ENCODE peak calls at places on chromosomes 5 and 9, in six cellular contexts. A is HCT116, R is left ventricle myocardium inferior, W is transverse colon, F is A549, G is GM23338. Z is an unnamed sample.

GRCh38 chr9:4741365-4742031 is 496 bp upstream of the AK3 start:
- DNase-seq in A (no peak), R (peak; percentile 47), W (peak; percentile 55), F (no peak), G (peak; percentile 66), Z (peak; percentile 54)

GRCh38 chr5:164370841-164371240 is 865.4 kb downstream of the MAT2B start:
- DNase-seq in A (no peak), R (no peak), W (no peak), F (no peak), G (no peak), Z (no peak)

GRCh38 chr9:134562146-134562753 is 79.4 kb upstream of the COL5A1 start:
- DNase-seq in A (no peak), R (no peak), W (no peak), F (no peak), G (no peak), Z (no peak)

GRCh38 chr9:110337727-110338522 is at the start of gene TXNDC8:
- DNase-seq in A (no peak), R (no peak), W (no peak), F (no peak), G (no peak), Z (no peak)

GRCh38 chr5:62260510-62260909 is 45.5 kb upstream of the KIF2A start:
- DNase-seq in A (no peak), R (no peak), W (no peak), F (no peak), G (no peak), Z (no peak)

GRCh38 chr5:110063640-110064592 is 374.2 kb downstream of the MAN2A1 start:
- DNase-seq in A (no peak), R (no peak), W (no peak), F (no peak), G (no peak), Z (peak; percentile 9)

GRCh38 chr9:33101104-33101951 is 24.9 kb upstream of the SMU1 start:
- DNase-seq in A (no peak), R (no peak), W (no peak), F (peak; percentile 49), G (no peak), Z (peak; percentile 73)

GRCh38 chr9:73575661-73576060 is 424.0 kb downstream of the ANXA1 start:
- DNase-seq in A (no peak), R (no peak), W (no peak), F (no peak), G (no peak), Z (no peak)

GRCh38 chr5:103474671-103475070 is 87.9 kb downstream of the NUDT12 start:
- DNase-seq in A (no peak), R (no peak), W (no peak), F (no peak), G (no peak), Z (no peak)

DNA sequence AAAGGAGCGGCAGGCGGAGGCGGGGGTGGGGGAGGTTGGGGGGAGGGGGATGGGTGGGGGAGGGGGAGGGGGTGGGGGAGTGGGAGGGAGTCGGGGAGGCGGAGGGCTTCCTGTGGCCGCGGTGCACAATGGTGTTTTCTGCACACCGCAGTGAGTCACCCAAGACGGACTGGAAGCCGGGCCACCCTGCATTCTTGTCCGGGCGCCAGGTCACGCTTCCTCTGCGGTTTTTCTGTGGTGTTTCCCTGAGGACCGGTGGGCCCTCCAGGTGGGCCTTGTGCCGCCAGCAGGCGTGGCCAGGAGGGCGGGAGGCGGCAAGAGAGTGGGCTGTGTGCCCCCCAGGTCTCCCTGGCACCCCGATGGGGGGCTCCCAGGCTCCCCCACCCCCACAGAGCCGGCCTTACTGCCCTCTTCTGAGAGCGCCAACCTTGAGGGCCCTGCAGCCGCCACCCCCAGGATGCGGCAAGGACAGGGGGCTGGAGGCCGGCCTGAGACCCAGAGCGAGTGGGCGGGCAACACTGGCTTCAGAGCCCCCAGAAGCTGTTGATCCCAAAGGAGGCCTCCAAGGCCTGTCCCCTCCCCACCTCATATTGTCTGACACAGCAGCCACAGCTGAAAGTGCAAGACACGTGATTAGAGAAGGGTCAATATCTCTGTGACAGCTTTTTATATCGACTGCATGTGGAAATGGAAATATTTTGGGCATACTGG is 11.1 kb downstream of the EXD3 start:
- DNase-seq in A (peak; percentile 75), R (peak; percentile 77), W (peak; percentile 73), F (peak; percentile 87), G (no peak), Z (peak; percentile 83)
- H3K27ac ChIP-seq in A (peak overlapping the region; percentile 95), R (peak overlapping the region; percentile 92), W (peak overlapping the region; percentile 52), F (peak overlapping the region; percentile 98), G (no peak overlapping the region), Z (peak overlapping the region; percentile 81)

GRCh38 chr9:79341561-79341960 is 230.2 kb upstream of the TLE4 start:
- DNase-seq in A (no peak), R (no peak), W (no peak), F (no peak), G (no peak), Z (no peak)

GRCh38 chr9:79352322-79352721 is 219.4 kb upstream of the TLE4 start:
- DNase-seq in A (no peak), R (no peak), W (no peak), F (no peak), G (peak; percentile 69), Z (no peak)

DNA sequence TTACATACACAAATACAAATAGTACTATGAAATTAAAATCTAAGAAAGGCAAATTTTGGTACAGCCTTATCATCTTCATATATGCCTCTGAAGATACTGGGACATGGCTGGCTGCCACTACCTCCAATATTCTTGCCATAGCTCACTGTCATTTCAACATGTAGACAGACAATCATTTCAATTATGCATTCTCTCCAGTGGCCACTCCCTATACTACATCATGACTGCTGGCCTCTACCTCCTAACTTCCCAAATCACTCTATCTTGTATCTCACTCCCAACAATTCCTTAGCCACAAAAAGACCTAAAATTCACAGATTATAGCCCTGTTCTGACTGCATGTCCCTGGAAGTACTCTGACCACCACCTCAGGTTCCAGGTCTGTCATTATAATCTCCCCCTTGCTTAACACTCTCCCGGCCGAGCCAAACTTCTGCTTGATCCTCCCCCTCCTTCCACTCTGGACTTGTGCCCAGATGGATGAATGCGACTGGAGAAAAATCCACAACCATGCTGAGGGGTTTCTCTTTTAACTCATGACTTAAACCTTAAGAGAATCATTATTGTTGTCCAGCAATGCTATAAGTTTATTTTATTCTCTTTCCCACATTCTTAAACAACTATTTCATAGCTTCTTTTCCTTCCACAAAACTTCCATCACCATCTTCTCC is 225.3 kb upstream of the TLE4 start:
- DNase-seq in A (no peak), R (no peak), W (no peak), F (peak; percentile 8), G (no peak), Z (no peak)
- H3K27ac ChIP-seq in A (no peak overlapping the region), R (no peak overlapping the region), W (no peak overlapping the region), F (peak overlapping the region; percentile 44), G (no peak overlapping the region), Z (no peak overlapping the region)

GRCh38 chr5:78661691-78662090 is 13.1 kb upstream of the LHFPL2 start:
- DNase-seq in A (no peak), R (no peak), W (no peak), F (no peak), G (no peak), Z (no peak)
- H3K27ac ChIP-seq in A (no peak overlapping the region), R (no peak overlapping the region), W (no peak overlapping the region), F (no peak overlapping the region), G (no peak overlapping the region), Z (no peak overlapping the region)

DNA sequence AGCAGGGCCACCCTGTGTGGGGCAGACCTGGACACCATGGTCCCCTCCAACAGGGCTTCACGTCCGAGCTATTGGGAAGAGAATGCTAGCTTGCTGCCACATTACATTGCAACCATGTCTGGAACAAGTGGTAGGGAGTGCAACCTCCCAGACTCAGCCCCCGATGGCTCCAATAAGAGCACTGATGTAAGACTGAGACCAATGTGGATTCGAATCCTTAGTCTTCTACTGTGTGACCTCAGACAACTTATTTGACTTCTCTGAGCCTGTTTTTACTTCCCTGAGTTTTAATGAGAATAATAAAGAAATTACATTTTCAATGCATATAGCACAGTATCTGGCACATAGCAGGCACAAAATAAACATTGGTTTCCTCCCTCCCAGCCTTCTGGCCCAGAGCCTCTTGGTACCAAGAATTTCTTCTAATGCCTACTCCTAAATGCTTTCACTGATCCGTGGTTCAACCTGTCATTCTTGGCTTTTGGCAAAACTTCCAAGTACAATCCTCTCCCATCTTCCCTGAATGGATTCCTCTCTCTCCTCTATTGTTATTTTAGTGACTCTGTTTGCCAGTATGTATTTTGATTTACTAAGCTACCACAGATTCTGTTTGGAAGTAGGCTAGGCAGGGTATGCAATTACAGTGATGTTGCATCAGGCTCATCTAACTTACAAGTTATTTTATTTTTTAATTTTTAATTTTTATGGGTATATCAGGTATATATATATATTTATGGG is 34.6 kb upstream of the COL15A1 start:
- DNase-seq in A (no peak), R (no peak), W (no peak), F (no peak), G (no peak), Z (no peak)
- H3K27ac ChIP-seq in A (no peak overlapping the region), R (peak overlapping the region; percentile 80), W (peak overlapping the region; percentile 75), F (no peak overlapping the region), G (no peak overlapping the region), Z (no peak overlapping the region)

DNA sequence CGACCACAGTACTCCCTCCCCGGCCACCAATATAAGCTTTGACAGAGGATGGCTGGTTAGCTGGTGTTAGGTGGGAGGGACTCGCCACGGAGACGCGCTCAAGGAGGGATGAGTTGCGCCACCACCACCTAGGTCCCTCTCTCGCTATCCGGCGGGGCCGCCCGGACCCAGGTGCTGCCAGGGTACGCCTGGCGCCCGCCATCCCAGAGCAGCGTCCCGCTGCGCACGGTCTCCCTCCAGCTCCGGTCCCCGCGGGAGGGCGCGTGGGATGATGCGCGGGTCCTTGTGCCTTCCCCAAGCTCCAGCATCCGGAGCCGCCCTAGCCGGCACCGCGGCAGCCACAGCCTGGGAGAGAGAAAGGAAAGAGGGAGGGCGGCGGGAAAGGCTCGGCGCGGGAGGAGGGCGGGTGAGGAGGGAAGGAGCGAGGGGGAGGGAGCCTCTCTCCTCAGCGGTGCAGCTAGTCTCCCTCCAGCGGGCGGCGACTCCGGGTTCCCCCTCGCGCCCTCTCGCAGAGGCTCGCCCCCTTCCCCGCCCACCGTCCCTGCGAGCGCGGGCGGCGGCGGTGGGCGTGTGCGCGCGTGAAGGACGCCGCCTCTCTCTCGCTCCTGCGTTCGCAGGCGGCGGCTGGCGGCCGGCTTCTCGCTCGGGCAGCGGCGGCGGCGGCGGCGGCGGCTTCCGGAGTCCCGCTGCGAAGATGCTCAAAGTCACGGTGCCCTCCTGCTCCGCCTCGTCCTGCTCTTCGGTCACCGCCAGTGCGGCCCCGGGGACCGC is at the start of gene CAMK4:
- DNase-seq in A (peak; percentile 27), R (peak; percentile 62), W (peak; percentile 60), F (peak; percentile 18), G (peak; percentile 85), Z (peak; percentile 54)
- H3K27ac ChIP-seq in A (peak within 1 kb of the TSS; percentile 33), R (no peak within 1 kb of the TSS), W (peak within 1 kb of the TSS; percentile 46), F (peak within 1 kb of the TSS; percentile 18), G (no peak within 1 kb of the TSS), Z (no peak within 1 kb of the TSS)

GRCh38 chr5:497871-498509 is 26.3 kb downstream of the SLC9A3 start:
- DNase-seq in A (no peak), R (no peak), W (no peak), F (no peak), G (no peak), Z (no peak)
- H3K27ac ChIP-seq in A (no peak overlapping the region), R (no peak overlapping the region), W (no peak overlapping the region), F (no peak overlapping the region), G (no peak overlapping the region), Z (no peak overlapping the region)

DNA sequence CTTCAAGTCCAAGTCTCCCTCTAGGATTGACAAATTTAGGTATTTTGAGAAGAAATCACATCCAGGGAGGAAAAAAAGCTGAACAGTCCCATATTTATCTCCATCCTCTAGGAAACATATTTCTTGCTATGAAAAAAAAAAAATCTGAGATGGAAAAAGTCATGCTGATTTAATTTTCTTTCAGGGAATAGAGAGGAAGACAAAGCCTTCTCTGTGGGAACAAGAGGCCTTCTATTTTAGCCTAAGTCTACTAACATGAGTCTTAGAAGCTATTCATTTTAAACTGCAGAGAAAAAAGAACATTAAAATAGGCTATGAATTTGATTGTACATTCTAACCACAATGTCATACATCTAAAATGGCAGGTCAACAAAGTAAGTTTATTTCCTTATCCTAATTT is 63.1 kb upstream of the CDK5RAP2 start:
- DNase-seq in A (no peak), R (no peak), W (no peak), F (no peak), G (no peak), Z (no peak)
- H3K27ac ChIP-seq in A (no peak overlapping the region), R (no peak overlapping the region), W (no peak overlapping the region), F (no peak overlapping the region), G (no peak overlapping the region), Z (no peak overlapping the region)